ENCODE peak calls at places on chromosomes 6 and 20, in four cellular contexts. One of them, this sample, is unnamed.
A peak's percentile ranks its signal among the peaks of the same experiment; 100 is the strongest.

GRCh38 chr6:154991207-154991606 is 3.9 kb upstream of the TIAM2 start:
- DNase-seq in fibroblast of lung: no peak
- DNase-seq in OCI-LY7: no peak
- DNase-seq in cardiac muscle cell: no peak
- DNase-seq in this sample: no peak

GRCh38 chr6:16684896-16685554 is 76.2 kb downstream of the ATXN1 start:
- DNase-seq in fibroblast of lung: no peak
- DNase-seq in OCI-LY7: no peak
- DNase-seq in cardiac muscle cell: no peak
- DNase-seq in this sample: peak; percentile 25

GRCh38 chr6:150667977-150668716 is 68.5 kb downstream of the PLEKHG1 start:
- DNase-seq in OCI-LY7: no peak
- DNase-seq in fibroblast of lung: peak; percentile 85
- DNase-seq in cardiac muscle cell: peak; percentile 93
- DNase-seq in this sample: no peak

GRCh38 chr6:7283676-7284075 is 29.3 kb downstream of the SSR1 start:
- DNase-seq in OCI-LY7: no peak
- DNase-seq in cardiac muscle cell: no peak
- DNase-seq in fibroblast of lung: no peak
- DNase-seq in this sample: no peak

GRCh38 chr6:121849477-121849876 is 414.0 kb downstream of the GJA1 start:
- DNase-seq in fibroblast of lung: peak; percentile 84
- DNase-seq in cardiac muscle cell: peak; percentile 87
- DNase-seq in OCI-LY7: peak; percentile 57
- DNase-seq in this sample: no peak

GRCh38 chr20:584375-585301 is 25.5 kb downstream of the TCF15 start:
- DNase-seq in fibroblast of lung: no peak
- DNase-seq in OCI-LY7: peak; percentile 40
- DNase-seq in cardiac muscle cell: peak; percentile 32
- DNase-seq in this sample: no peak

GRCh38 chr6:135301304-135301703 is 120.2 kb downstream of the MYB start:
- DNase-seq in OCI-LY7: no peak
- DNase-seq in cardiac muscle cell: no peak
- DNase-seq in fibroblast of lung: no peak
- DNase-seq in this sample: no peak

GRCh38 chr6:72941751-72942150 is 283.5 kb downstream of the KHDC1L start:
- DNase-seq in fibroblast of lung: no peak
- DNase-seq in OCI-LY7: no peak
- DNase-seq in cardiac muscle cell: no peak
- DNase-seq in this sample: no peak

GRCh38 chr20:25399038-25399430 is 8.4 kb upstream of the ABHD12 start:
- DNase-seq in cardiac muscle cell: peak; percentile 76
- DNase-seq in fibroblast of lung: peak; percentile 89
- DNase-seq in OCI-LY7: peak; percentile 66
- DNase-seq in this sample: no peak

GRCh38 chr20:59752101-59752586 is 147.8 kb downstream of the PHACTR3 start:
- DNase-seq in cardiac muscle cell: peak; percentile 0
- DNase-seq in fibroblast of lung: no peak
- DNase-seq in OCI-LY7: peak; percentile 26
- DNase-seq in this sample: no peak
- H3K9me3 ChIP-seq in cardiac muscle cell: no peaks in the 10 kb centered on the region
- H3K9me3 ChIP-seq in fibroblast of lung: no peaks in the 10 kb centered on the region
- H3K9me3 ChIP-seq in OCI-LY7: no peaks in the 10 kb centered on the region
- H3K9me3 ChIP-seq in this sample: no peaks in the 10 kb centered on the region

DNA sequence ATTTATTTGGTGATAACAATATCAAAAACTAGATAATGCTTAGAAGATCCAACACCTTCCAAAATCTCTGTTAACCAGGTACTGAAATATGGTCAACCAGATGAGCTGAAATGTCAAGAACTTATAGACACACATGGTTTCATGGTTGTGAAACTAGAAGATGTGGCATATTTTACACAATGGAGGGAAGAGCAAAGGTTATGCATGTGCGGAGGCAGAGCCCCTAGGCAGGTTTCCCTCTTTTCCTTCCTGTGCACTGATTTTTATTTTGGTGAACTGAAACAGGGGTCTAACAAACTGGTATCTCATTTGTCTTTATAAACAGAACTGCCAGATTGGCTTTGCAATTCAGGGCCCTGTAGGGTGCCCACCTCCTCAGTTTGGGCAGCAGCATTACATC is 91.6 kb downstream of the PRL start:
- DNase-seq in cardiac muscle cell: no peak
- DNase-seq in fibroblast of lung: no peak
- DNase-seq in OCI-LY7: no peak
- DNase-seq in this sample: no peak
- H3K9me3 ChIP-seq in cardiac muscle cell: no peaks in the 10 kb centered on the region
- H3K9me3 ChIP-seq in fibroblast of lung: no peaks in the 10 kb centered on the region
- H3K9me3 ChIP-seq in OCI-LY7: no peaks in the 10 kb centered on the region
- H3K9me3 ChIP-seq in this sample: no peaks in the 10 kb centered on the region

GRCh38 chr6:169088761-169089160 is 164.9 kb downstream of the THBS2 start:
- DNase-seq in cardiac muscle cell: no peak
- DNase-seq in OCI-LY7: no peak
- DNase-seq in fibroblast of lung: no peak
- DNase-seq in this sample: no peak
- H3K9me3 ChIP-seq in cardiac muscle cell: no peaks in the 10 kb centered on the region
- H3K9me3 ChIP-seq in OCI-LY7: no peaks in the 10 kb centered on the region
- H3K9me3 ChIP-seq in fibroblast of lung: no peaks in the 10 kb centered on the region
- H3K9me3 ChIP-seq in this sample: peaks cover 4% of the 10 kb centered on the region

DNA sequence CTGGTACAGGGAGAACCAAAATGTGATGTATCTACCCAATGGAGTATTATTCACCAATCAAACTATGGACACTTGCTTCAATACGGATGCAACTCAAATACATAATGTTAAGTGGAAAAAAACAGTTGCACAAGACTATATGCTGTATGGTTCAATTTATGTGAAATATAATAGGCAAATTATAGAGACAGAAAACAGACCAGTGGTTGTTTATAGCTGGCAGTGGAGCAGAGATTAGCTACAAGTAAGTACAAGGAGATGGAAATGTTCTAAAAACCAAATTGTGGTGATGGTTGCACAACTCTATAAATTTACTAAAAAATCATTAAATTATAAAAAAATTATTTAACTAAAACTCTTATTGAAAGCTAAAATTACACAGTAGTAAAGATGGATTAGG is 113.2 kb downstream of the PRDM1 start:
- DNase-seq in cardiac muscle cell: no peak
- DNase-seq in OCI-LY7: no peak
- DNase-seq in fibroblast of lung: no peak
- DNase-seq in this sample: no peak
- H3K9me3 ChIP-seq in cardiac muscle cell: no peaks in the 10 kb centered on the region
- H3K9me3 ChIP-seq in OCI-LY7: no peaks in the 10 kb centered on the region
- H3K9me3 ChIP-seq in fibroblast of lung: no peaks in the 10 kb centered on the region
- H3K9me3 ChIP-seq in this sample: no peaks in the 10 kb centered on the region

GRCh38 chr20:49281913-49282467 is 4.1 kb upstream of the ZNFX1 start:
- DNase-seq in fibroblast of lung: no peak
- DNase-seq in cardiac muscle cell: no peak
- DNase-seq in OCI-LY7: no peak
- DNase-seq in this sample: no peak
- H3K9me3 ChIP-seq in fibroblast of lung: peaks cover 16% of the 10 kb centered on the region
- H3K9me3 ChIP-seq in cardiac muscle cell: no peaks in the 10 kb centered on the region
- H3K9me3 ChIP-seq in OCI-LY7: no peaks in the 10 kb centered on the region
- H3K9me3 ChIP-seq in this sample: peaks cover 71% of the 10 kb centered on the region

GRCh38 chr6:23170044-23170443 is 600.7 kb downstream of the HDGFL1 start:
- DNase-seq in OCI-LY7: no peak
- DNase-seq in fibroblast of lung: no peak
- DNase-seq in cardiac muscle cell: no peak
- DNase-seq in this sample: no peak

GRCh38 chr6:23176471-23176870 is 607.1 kb downstream of the HDGFL1 start:
- DNase-seq in fibroblast of lung: no peak
- DNase-seq in OCI-LY7: no peak
- DNase-seq in cardiac muscle cell: no peak
- DNase-seq in this sample: no peak

GRCh38 chr6:23175391-23175790 is 606.0 kb downstream of the HDGFL1 start:
- DNase-seq in OCI-LY7: no peak
- DNase-seq in cardiac muscle cell: no peak
- DNase-seq in fibroblast of lung: peak; percentile 84
- DNase-seq in this sample: no peak

GRCh38 chr6:23174781-23175361 is 605.5 kb downstream of the HDGFL1 start:
- DNase-seq in OCI-LY7: no peak
- DNase-seq in fibroblast of lung: peak; percentile 97
- DNase-seq in cardiac muscle cell: no peak
- DNase-seq in this sample: no peak

GRCh38 chr6:23173231-23173630 is 603.9 kb downstream of the HDGFL1 start:
- DNase-seq in OCI-LY7: no peak
- DNase-seq in fibroblast of lung: no peak
- DNase-seq in cardiac muscle cell: no peak
- DNase-seq in this sample: no peak
- H3K9me3 ChIP-seq in OCI-LY7: no peaks in the 10 kb centered on the region
- H3K9me3 ChIP-seq in fibroblast of lung: no peaks in the 10 kb centered on the region
- H3K9me3 ChIP-seq in cardiac muscle cell: no peaks in the 10 kb centered on the region
- H3K9me3 ChIP-seq in this sample: peaks cover 2% of the 10 kb centered on the region

GRCh38 chr20:55143605-55144004 is 668.2 kb downstream of the DOK5 start:
- DNase-seq in OCI-LY7: no peak
- DNase-seq in cardiac muscle cell: no peak
- DNase-seq in fibroblast of lung: no peak
- DNase-seq in this sample: no peak
- H3K9me3 ChIP-seq in OCI-LY7: no peaks in the 10 kb centered on the region
- H3K9me3 ChIP-seq in cardiac muscle cell: no peaks in the 10 kb centered on the region
- H3K9me3 ChIP-seq in fibroblast of lung: no peaks in the 10 kb centered on the region
- H3K9me3 ChIP-seq in this sample: no peaks in the 10 kb centered on the region

GRCh38 chr20:36997121-36997520 is 45.6 kb upstream of the SAMHD1 start:
- DNase-seq in OCI-LY7: no peak
- DNase-seq in cardiac muscle cell: no peak
- DNase-seq in fibroblast of lung: no peak
- DNase-seq in this sample: no peak

GRCh38 chr20:36992802-36993334 is 41.4 kb upstream of the SAMHD1 start:
- DNase-seq in OCI-LY7: no peak
- DNase-seq in fibroblast of lung: no peak
- DNase-seq in cardiac muscle cell: no peak
- DNase-seq in this sample: no peak

GRCh38 chr20:36988494-36988966 is 37.0 kb upstream of the SAMHD1 start:
- DNase-seq in OCI-LY7: peak; percentile 40
- DNase-seq in cardiac muscle cell: no peak
- DNase-seq in fibroblast of lung: peak; percentile 11
- DNase-seq in this sample: no peak

GRCh38 chr20:36991708-36992107 is 40.2 kb upstream of the SAMHD1 start:
- DNase-seq in cardiac muscle cell: no peak
- DNase-seq in fibroblast of lung: no peak
- DNase-seq in OCI-LY7: no peak
- DNase-seq in this sample: no peak
- H3K9me3 ChIP-seq in cardiac muscle cell: no peaks in the 10 kb centered on the region
- H3K9me3 ChIP-seq in fibroblast of lung: no peaks in the 10 kb centered on the region
- H3K9me3 ChIP-seq in OCI-LY7: peaks cover 7% of the 10 kb centered on the region
- H3K9me3 ChIP-seq in this sample: no peaks in the 10 kb centered on the region

GRCh38 chr6:167662104-167662880 is 164.4 kb upstream of the AFDN start:
- DNase-seq in OCI-LY7: no peak
- DNase-seq in fibroblast of lung: no peak
- DNase-seq in cardiac muscle cell: no peak
- DNase-seq in this sample: no peak

GRCh38 chr6:167664678-167665445 is 161.8 kb upstream of the AFDN start:
- DNase-seq in cardiac muscle cell: no peak
- DNase-seq in OCI-LY7: no peak
- DNase-seq in fibroblast of lung: no peak
- DNase-seq in this sample: no peak

GRCh38 chr6:167662881-167663205 is 163.9 kb upstream of the AFDN start:
- DNase-seq in OCI-LY7: no peak
- DNase-seq in fibroblast of lung: no peak
- DNase-seq in cardiac muscle cell: no peak
- DNase-seq in this sample: no peak

GRCh38 chr6:167665698-167666380 is 160.9 kb upstream of the AFDN start:
- DNase-seq in cardiac muscle cell: no peak
- DNase-seq in OCI-LY7: no peak
- DNase-seq in fibroblast of lung: no peak
- DNase-seq in this sample: no peak

DNA sequence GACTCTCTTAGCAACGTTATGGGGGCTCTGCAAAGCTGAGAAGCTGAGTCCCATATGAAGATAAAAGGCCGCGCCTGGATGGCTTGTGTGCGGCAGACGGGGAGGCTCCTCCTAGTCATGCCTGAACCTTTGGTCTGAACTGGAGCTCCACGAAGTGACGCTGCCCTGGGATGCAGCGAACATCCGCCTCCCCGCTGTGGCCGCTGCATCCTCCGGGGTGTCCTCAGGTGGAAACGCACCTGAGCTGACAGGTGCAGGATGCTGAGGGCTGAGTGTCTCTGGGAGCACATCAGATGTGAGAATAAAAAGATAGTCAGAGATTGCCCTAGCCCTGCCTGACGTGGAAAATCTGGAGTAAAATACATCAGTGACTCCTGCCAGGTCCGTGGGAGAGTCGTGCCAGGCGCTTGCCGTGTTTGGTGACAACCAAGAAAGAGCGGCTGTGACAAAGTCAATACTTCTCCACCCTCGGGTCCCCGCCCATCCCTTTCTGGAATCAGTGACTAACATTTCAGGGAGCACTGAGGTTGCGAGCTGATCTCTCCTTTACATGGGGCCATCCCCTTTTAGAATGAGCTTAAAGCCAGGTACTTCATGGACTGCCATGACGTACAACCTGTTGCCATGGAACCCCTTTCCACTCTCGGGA is 162.8 kb upstream of the AFDN start:
- DNase-seq in cardiac muscle cell: no peak
- DNase-seq in fibroblast of lung: no peak
- DNase-seq in OCI-LY7: no peak
- DNase-seq in this sample: no peak
- H3K9me3 ChIP-seq in cardiac muscle cell: no peaks in the 10 kb centered on the region
- H3K9me3 ChIP-seq in fibroblast of lung: no peaks in the 10 kb centered on the region
- H3K9me3 ChIP-seq in OCI-LY7: no peaks in the 10 kb centered on the region
- H3K9me3 ChIP-seq in this sample: no peaks in the 10 kb centered on the region